ENCODE peak calls at places on chromosome 4, in five cellular contexts. One of them, this sample, is unnamed.

GRCh38 chr4:85724801-85725548 is 250.0 kb downstream of the ARHGAP24 start:
- DNase-seq in IMR-90: no peak
- DNase-seq in AG04449: no peak
- DNase-seq in AG10803: peak
- DNase-seq in Calu3: no peak
- DNase-seq in this sample: no peak

GRCh38 chr4:140296871-140297570 is 76.4 kb upstream of the SCOC start:
- DNase-seq in IMR-90: no peak
- DNase-seq in AG04449: no peak
- DNase-seq in AG10803: no peak
- DNase-seq in Calu3: peak
- DNase-seq in this sample: no peak

GRCh38 chr4:304987-305680 is at the start of gene ZNF732:
- DNase-seq in IMR-90: peak
- DNase-seq in AG04449: no peak
- DNase-seq in AG10803: peak
- DNase-seq in Calu3: no peak
- DNase-seq in this sample: no peak

GRCh38 chr4:102037566-102037965 is 247.0 kb downstream of the BANK1 start:
- DNase-seq in IMR-90: no peak
- DNase-seq in AG04449: no peak
- DNase-seq in AG10803: peak
- DNase-seq in Calu3: no peak
- DNase-seq in this sample: no peak

GRCh38 chr4:166165829-166166420 is 292.9 kb downstream of the TLL1 start:
- DNase-seq in IMR-90: peak
- DNase-seq in AG04449: no peak
- DNase-seq in AG10803: peak
- DNase-seq in Calu3: peak
- DNase-seq in this sample: peak

GRCh38 chr4:112290341-112290740 is 4.6 kb upstream of the TIFA start:
- DNase-seq in IMR-90: no peak
- DNase-seq in AG04449: no peak
- DNase-seq in AG10803: no peak
- DNase-seq in Calu3: no peak
- DNase-seq in this sample: no peak

GRCh38 chr4:140090215-140090731 is 63.7 kb downstream of the MAML3 start:
- DNase-seq in IMR-90: peak
- DNase-seq in AG04449: no peak
- DNase-seq in AG10803: peak
- DNase-seq in Calu3: no peak
- DNase-seq in this sample: peak

GRCh38 chr4:71406459-71406963 is 67.7 kb downstream of the SLC4A4 start:
- DNase-seq in IMR-90: peak
- DNase-seq in AG04449: no peak
- DNase-seq in AG10803: peak
- DNase-seq in Calu3: no peak
- DNase-seq in this sample: peak

GRCh38 chr4:126869967-126870366 is 762.8 kb upstream of the INTU start:
- DNase-seq in IMR-90: no peak
- DNase-seq in AG04449: no peak
- DNase-seq in AG10803: no peak
- DNase-seq in Calu3: no peak
- DNase-seq in this sample: no peak

GRCh38 chr4:179415842-179416223 is 1973.6 kb upstream of the AGA start:
- DNase-seq in IMR-90: peak
- DNase-seq in AG04449: no peak
- DNase-seq in AG10803: no peak
- DNase-seq in Calu3: peak
- DNase-seq in this sample: no peak

GRCh38 chr4:158873795-158874359 is 105.1 kb downstream of the FNIP2 start:
- DNase-seq in IMR-90: peak
- DNase-seq in AG04449: peak
- DNase-seq in AG10803: peak
- DNase-seq in Calu3: peak
- DNase-seq in this sample: peak

GRCh38 chr4:128310266-128310697 is 22.7 kb upstream of the PGRMC2 start:
- DNase-seq in IMR-90: no peak
- DNase-seq in AG04449: no peak
- DNase-seq in AG10803: no peak
- DNase-seq in Calu3: peak
- DNase-seq in this sample: no peak

GRCh38 chr4:60078984-60079383 is 1121.1 kb upstream of the ADGRL3 start:
- DNase-seq in IMR-90: no peak
- DNase-seq in AG04449: no peak
- DNase-seq in AG10803: no peak
- DNase-seq in Calu3: no peak
- DNase-seq in this sample: no peak

GRCh38 chr4:26083987-26084386 is 170.0 kb downstream of the SMIM20 start:
- DNase-seq in IMR-90: peak
- DNase-seq in AG04449: peak
- DNase-seq in AG10803: peak
- DNase-seq in Calu3: peak
- DNase-seq in this sample: peak

GRCh38 chr4:7526491-7526890 is 91.8 kb upstream of the PSAPL1 start:
- DNase-seq in IMR-90: no peak
- DNase-seq in AG04449: no peak
- DNase-seq in AG10803: no peak
- DNase-seq in Calu3: no peak
- DNase-seq in this sample: no peak

GRCh38 chr4:152499322-152499721 is 36.6 kb downstream of the FBXW7 start:
- DNase-seq in IMR-90: no peak
- DNase-seq in AG04449: no peak
- DNase-seq in AG10803: no peak
- DNase-seq in Calu3: no peak
- DNase-seq in this sample: no peak

GRCh38 chr4:79396794-79397193 is 11.2 kb downstream of the GK2 start:
- DNase-seq in IMR-90: no peak
- DNase-seq in AG04449: no peak
- DNase-seq in AG10803: no peak
- DNase-seq in Calu3: no peak
- DNase-seq in this sample: no peak

GRCh38 chr4:79467246-79467932 is 59.4 kb upstream of the GK2 start:
- DNase-seq in IMR-90: no peak
- DNase-seq in AG04449: no peak
- DNase-seq in AG10803: no peak
- DNase-seq in Calu3: no peak
- DNase-seq in this sample: no peak

GRCh38 chr4:86497131-86497530 is 97.0 kb upstream of the PTPN13 start:
- DNase-seq in IMR-90: no peak
- DNase-seq in AG04449: no peak
- DNase-seq in AG10803: peak
- DNase-seq in Calu3: peak
- DNase-seq in this sample: peak

GRCh38 chr4:56505269-56506109 is at the start of gene ARL9:
- DNase-seq in IMR-90: peak
- DNase-seq in AG04449: no peak
- DNase-seq in AG10803: peak
- DNase-seq in Calu3: peak
- DNase-seq in this sample: peak

GRCh38 chr4:168218663-168219062 is 99.9 kb downstream of the DDX60 start:
- DNase-seq in IMR-90: peak
- DNase-seq in AG04449: peak
- DNase-seq in AG10803: peak
- DNase-seq in Calu3: peak
- DNase-seq in this sample: peak

GRCh38 chr4:144449623-144450022 is 196.3 kb upstream of the HHIP start:
- DNase-seq in IMR-90: no peak
- DNase-seq in AG04449: no peak
- DNase-seq in AG10803: peak
- DNase-seq in Calu3: no peak
- DNase-seq in this sample: no peak

GRCh38 chr4:186708554-186708953 is 15.1 kb downstream of the FAT1 start:
- DNase-seq in IMR-90: no peak
- DNase-seq in AG04449: no peak
- DNase-seq in AG10803: no peak
- DNase-seq in Calu3: no peak
- DNase-seq in this sample: no peak

GRCh38 chr4:183154701-183155391 is 55.8 kb downstream of the WWC2 start:
- DNase-seq in IMR-90: peak
- DNase-seq in AG04449: no peak
- DNase-seq in AG10803: no peak
- DNase-seq in Calu3: peak
- DNase-seq in this sample: no peak

GRCh38 chr4:101089168-101089567 is 258.2 kb downstream of the PPP3CA start:
- DNase-seq in IMR-90: no peak
- DNase-seq in AG04449: no peak
- DNase-seq in AG10803: no peak
- DNase-seq in Calu3: no peak
- DNase-seq in this sample: no peak

GRCh38 chr4:149910604-149911367 is 95.1 kb upstream of the IQCM start:
- DNase-seq in IMR-90: no peak
- DNase-seq in AG04449: no peak
- DNase-seq in AG10803: no peak
- DNase-seq in Calu3: no peak
- DNase-seq in this sample: no peak

GRCh38 chr4:18022572-18023039 is 1.1 kb upstream of the LCORL start:
- DNase-seq in IMR-90: peak
- DNase-seq in AG04449: no peak
- DNase-seq in AG10803: no peak
- DNase-seq in Calu3: no peak
- DNase-seq in this sample: no peak
- TF ChIP-seq CTCF in IMR-90: no peak
- TF ChIP-seq CTCF in AG04449: no peak
- TF ChIP-seq CTCF in AG10803: no peak
- TF ChIP-seq CTCF in Calu3: no peak
- TF ChIP-seq CTCF in this sample: no peak

GRCh38 chr4:108193891-108194672 is 25.4 kb upstream of the LEF1 start:
- DNase-seq in IMR-90: no peak
- DNase-seq in AG04449: no peak
- DNase-seq in AG10803: no peak
- DNase-seq in Calu3: no peak
- DNase-seq in this sample: no peak

GRCh38 chr4:108192056-108192455 is 23.3 kb upstream of the LEF1 start:
- DNase-seq in IMR-90: no peak
- DNase-seq in AG04449: no peak
- DNase-seq in AG10803: no peak
- DNase-seq in Calu3: no peak
- DNase-seq in this sample: no peak

GRCh38 chr4:108188770-108189169 is 20.0 kb upstream of the LEF1 start:
- DNase-seq in IMR-90: no peak
- DNase-seq in AG04449: no peak
- DNase-seq in AG10803: no peak
- DNase-seq in Calu3: no peak
- DNase-seq in this sample: no peak

DNA sequence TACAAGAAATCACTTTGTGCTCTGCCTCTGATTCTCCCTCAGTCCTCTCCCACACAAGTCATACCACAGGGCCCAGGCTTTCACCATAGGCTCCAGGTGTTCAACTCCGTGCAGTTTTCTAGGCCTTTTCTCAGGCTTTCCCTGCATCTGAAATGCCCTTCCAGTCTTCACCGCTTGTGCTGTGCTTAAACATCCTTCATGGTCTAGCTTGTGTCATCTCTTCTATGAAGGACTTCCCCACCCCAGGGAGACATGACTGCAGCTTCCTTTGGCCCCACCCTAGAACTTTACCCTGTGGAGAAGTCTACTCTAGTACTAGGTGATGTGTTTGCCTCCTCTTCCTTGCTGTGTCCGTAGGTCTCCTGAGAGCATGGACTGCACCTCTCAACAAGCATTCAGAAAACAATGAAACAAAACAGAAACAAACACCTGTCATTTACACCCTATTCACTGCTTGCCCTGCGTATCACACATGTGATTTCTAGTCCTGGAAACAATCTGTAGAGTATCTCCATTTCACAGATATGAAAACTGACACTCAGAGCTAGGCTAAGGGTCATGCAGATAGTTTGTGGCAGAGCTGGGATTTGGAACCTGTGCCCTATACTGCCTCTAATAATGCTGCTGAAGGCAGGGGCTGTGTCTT is 22.7 kb upstream of the LEF1 start:
- DNase-seq in IMR-90: no peak
- DNase-seq in AG04449: no peak
- DNase-seq in AG10803: no peak
- DNase-seq in Calu3: no peak
- DNase-seq in this sample: no peak
- TF ChIP-seq CTCF in IMR-90: no peak
- TF ChIP-seq CTCF in AG04449: no peak
- TF ChIP-seq CTCF in AG10803: no peak
- TF ChIP-seq CTCF in Calu3: no peak
- TF ChIP-seq CTCF in this sample: no peak

GRCh38 chr4:156111706-156112105 is 158.0 kb upstream of the CTSO start:
- DNase-seq in IMR-90: no peak
- DNase-seq in AG04449: no peak
- DNase-seq in AG10803: no peak
- DNase-seq in Calu3: no peak
- DNase-seq in this sample: no peak

GRCh38 chr4:156113138-156113537 is 159.5 kb upstream of the CTSO start:
- DNase-seq in IMR-90: no peak
- DNase-seq in AG04449: no peak
- DNase-seq in AG10803: no peak
- DNase-seq in Calu3: no peak
- DNase-seq in this sample: no peak

GRCh38 chr4:156109943-156110925 is 156.6 kb upstream of the CTSO start:
- DNase-seq in IMR-90: peak
- DNase-seq in AG04449: no peak
- DNase-seq in AG10803: peak
- DNase-seq in Calu3: peak
- DNase-seq in this sample: peak
- TF ChIP-seq CTCF in IMR-90: no peak
- TF ChIP-seq CTCF in AG04449: peak
- TF ChIP-seq CTCF in AG10803: peak
- TF ChIP-seq CTCF in Calu3: no peak
- TF ChIP-seq CTCF in this sample: peak

GRCh38 chr4:147530723-147531122 is 49.8 kb downstream of the EDNRA start:
- DNase-seq in IMR-90: peak
- DNase-seq in AG04449: no peak
- DNase-seq in AG10803: peak
- DNase-seq in Calu3: no peak
- DNase-seq in this sample: peak

GRCh38 chr4:147525494-147526271 is 44.8 kb downstream of the EDNRA start:
- DNase-seq in IMR-90: no peak
- DNase-seq in AG04449: no peak
- DNase-seq in AG10803: no peak
- DNase-seq in Calu3: no peak
- DNase-seq in this sample: no peak

GRCh38 chr4:147530153-147530552 is 49.3 kb downstream of the EDNRA start:
- DNase-seq in IMR-90: no peak
- DNase-seq in AG04449: no peak
- DNase-seq in AG10803: no peak
- DNase-seq in Calu3: no peak
- DNase-seq in this sample: no peak

GRCh38 chr4:147528054-147528453 is 47.2 kb downstream of the EDNRA start:
- DNase-seq in IMR-90: no peak
- DNase-seq in AG04449: no peak
- DNase-seq in AG10803: no peak
- DNase-seq in Calu3: no peak
- DNase-seq in this sample: no peak

DNA sequence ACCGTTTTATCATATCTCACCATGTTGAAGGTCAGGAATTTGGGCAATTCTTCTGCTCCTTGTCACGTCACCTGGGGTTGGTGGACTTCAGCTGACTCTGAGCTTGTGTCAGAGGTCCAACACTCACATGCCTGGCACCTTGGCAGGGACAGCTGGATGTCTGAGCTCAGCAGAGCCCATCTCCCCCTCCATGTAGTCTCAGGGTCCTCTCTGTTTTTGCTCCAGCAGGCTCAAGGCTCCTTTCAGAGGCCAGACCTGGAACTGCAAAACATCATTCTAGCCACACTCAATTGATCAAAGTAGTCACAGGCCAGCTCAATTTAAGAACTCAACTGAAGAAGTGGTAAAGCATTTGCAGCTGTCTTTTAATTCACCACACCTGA is 45.4 kb downstream of the EDNRA start:
- DNase-seq in IMR-90: no peak
- DNase-seq in AG04449: no peak
- DNase-seq in AG10803: no peak
- DNase-seq in Calu3: no peak
- DNase-seq in this sample: no peak
- TF ChIP-seq CTCF in IMR-90: no peak
- TF ChIP-seq CTCF in AG04449: no peak
- TF ChIP-seq CTCF in AG10803: no peak
- TF ChIP-seq CTCF in Calu3: no peak
- TF ChIP-seq CTCF in this sample: peak

This sample was measured in HFFc6.